ENCODE peak calls at places on chromosome 4, in seven cellular contexts. One of them, this sample, is unnamed.

GRCh38 chr4:164108971-164109370 is 614.5 kb downstream of the TMA16 start:
- DNase-seq in cardiac muscle cell: no peak
- DNase-seq in pancreas: no peak
- DNase-seq in lower lobe of right lung: no peak
- DNase-seq in tibial artery: no peak
- DNase-seq in mammary epithelial cell: no peak
- DNase-seq in A549: no peak
- DNase-seq in this sample: no peak

GRCh38 chr4:13872145-13872544 is 244.6 kb upstream of the BOD1L1 start:
- DNase-seq in lower lobe of right lung: no peak
- DNase-seq in tibial artery: no peak
- DNase-seq in cardiac muscle cell: no peak
- DNase-seq in mammary epithelial cell: peak; percentile 58
- DNase-seq in pancreas: no peak
- DNase-seq in A549: no peak
- DNase-seq in this sample: no peak

GRCh38 chr4:15294832-15295231 is 133.0 kb upstream of the C1QTNF7 start:
- DNase-seq in tibial artery: no peak
- DNase-seq in lower lobe of right lung: no peak
- DNase-seq in pancreas: no peak
- DNase-seq in mammary epithelial cell: no peak
- DNase-seq in A549: no peak
- DNase-seq in cardiac muscle cell: no peak
- DNase-seq in this sample: no peak

GRCh38 chr4:53012738-53013137 is 150.6 kb downstream of the RASL11B start:
- DNase-seq in A549: no peak
- DNase-seq in mammary epithelial cell: no peak
- DNase-seq in cardiac muscle cell: peak; percentile 65
- DNase-seq in lower lobe of right lung: no peak
- DNase-seq in tibial artery: no peak
- DNase-seq in pancreas: no peak
- DNase-seq in this sample: no peak

GRCh38 chr4:156237192-156237591 is 283.5 kb upstream of the CTSO start:
- DNase-seq in A549: no peak
- DNase-seq in tibial artery: no peak
- DNase-seq in cardiac muscle cell: no peak
- DNase-seq in lower lobe of right lung: no peak
- DNase-seq in mammary epithelial cell: no peak
- DNase-seq in pancreas: no peak
- DNase-seq in this sample: no peak

GRCh38 chr4:84647307-84647884 is 64.5 kb downstream of the CDS1 start:
- DNase-seq in tibial artery: no peak
- DNase-seq in pancreas: no peak
- DNase-seq in cardiac muscle cell: peak; percentile 27
- DNase-seq in A549: no peak
- DNase-seq in lower lobe of right lung: no peak
- DNase-seq in mammary epithelial cell: no peak
- DNase-seq in this sample: no peak

GRCh38 chr4:165873298-165874071 is 448 bp downstream of the TLL1 start:
- DNase-seq in pancreas: peak; percentile 60
- DNase-seq in tibial artery: no peak
- DNase-seq in lower lobe of right lung: peak; percentile 46
- DNase-seq in cardiac muscle cell: peak; percentile 44
- DNase-seq in A549: peak; percentile 17
- DNase-seq in mammary epithelial cell: peak; percentile 56
- DNase-seq in this sample: peak; percentile 29

GRCh38 chr4:8329859-8330761 is 60.6 kb downstream of the HTRA3 start:
- DNase-seq in pancreas: no peak
- DNase-seq in tibial artery: no peak
- DNase-seq in lower lobe of right lung: peak; percentile 37
- DNase-seq in mammary epithelial cell: no peak
- DNase-seq in A549: no peak
- DNase-seq in cardiac muscle cell: no peak
- DNase-seq in this sample: no peak

GRCh38 chr4:86544313-86544966 is 49.7 kb upstream of the PTPN13 start:
- DNase-seq in tibial artery: no peak
- DNase-seq in lower lobe of right lung: no peak
- DNase-seq in pancreas: no peak
- DNase-seq in A549: no peak
- DNase-seq in mammary epithelial cell: no peak
- DNase-seq in cardiac muscle cell: no peak
- DNase-seq in this sample: no peak

GRCh38 chr4:15244354-15244753 is 183.5 kb upstream of the C1QTNF7 start:
- DNase-seq in pancreas: no peak
- DNase-seq in cardiac muscle cell: peak; percentile 39
- DNase-seq in A549: no peak
- DNase-seq in mammary epithelial cell: peak; percentile 32
- DNase-seq in tibial artery: no peak
- DNase-seq in lower lobe of right lung: no peak
- DNase-seq in this sample: no peak

GRCh38 chr4:11151500-11151899 is 277.2 kb downstream of the HS3ST1 start:
- DNase-seq in lower lobe of right lung: no peak
- DNase-seq in A549: no peak
- DNase-seq in mammary epithelial cell: no peak
- DNase-seq in tibial artery: no peak
- DNase-seq in pancreas: no peak
- DNase-seq in cardiac muscle cell: no peak
- DNase-seq in this sample: no peak

GRCh38 chr4:74543247-74543670 is 98.3 kb downstream of the AREG start:
- DNase-seq in pancreas: no peak
- DNase-seq in tibial artery: no peak
- DNase-seq in cardiac muscle cell: no peak
- DNase-seq in A549: no peak
- DNase-seq in mammary epithelial cell: no peak
- DNase-seq in lower lobe of right lung: no peak
- DNase-seq in this sample: no peak

DNA sequence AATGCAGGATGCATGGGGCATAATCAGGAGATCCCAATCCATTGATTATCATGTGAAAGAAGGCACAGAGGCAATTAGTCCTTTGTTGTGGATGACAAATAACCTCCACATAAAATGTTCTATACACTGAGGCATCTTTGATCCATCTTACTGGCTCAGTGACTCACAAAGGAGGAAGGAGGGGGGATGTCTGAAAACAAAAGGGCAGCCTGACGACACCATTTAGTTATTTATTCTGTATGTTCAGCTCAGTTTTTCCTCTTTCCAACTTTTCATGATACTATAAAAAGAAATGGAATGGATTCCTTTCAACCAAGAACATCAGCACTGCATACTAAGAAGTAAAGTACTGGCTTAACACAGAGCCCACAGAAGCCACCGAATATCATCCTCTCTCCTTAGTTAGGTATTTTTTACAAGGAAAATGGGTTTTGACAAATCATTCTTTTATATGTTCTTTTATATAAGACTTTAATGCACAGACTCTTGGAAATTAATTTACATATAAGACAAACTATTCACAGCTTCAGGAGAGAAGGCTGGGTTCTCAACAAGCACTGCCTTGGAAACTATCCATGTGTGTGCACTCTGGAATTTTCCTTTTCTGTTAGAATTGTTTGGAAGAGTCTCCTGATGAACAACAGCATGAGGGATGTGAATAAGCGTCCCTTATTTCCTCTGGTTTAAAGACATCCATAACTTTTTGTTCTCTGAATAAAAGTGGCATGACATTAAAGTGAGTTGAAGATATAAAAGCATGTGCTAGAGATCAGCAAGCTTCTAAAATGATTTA is 135.6 kb downstream of the TSPAN5 start:
- DNase-seq in cardiac muscle cell: peak; percentile 75
- DNase-seq in lower lobe of right lung: no peak
- DNase-seq in A549: no peak
- DNase-seq in pancreas: no peak
- DNase-seq in tibial artery: no peak
- DNase-seq in mammary epithelial cell: peak; percentile 63
- DNase-seq in this sample: no peak
- H3K27ac ChIP-seq in cardiac muscle cell: peak overlapping the region; percentile 89
- H3K27ac ChIP-seq in lower lobe of right lung: no peak overlapping the region
- H3K27ac ChIP-seq in A549: peak overlapping the region; percentile 79
- H3K27ac ChIP-seq in pancreas: no peak overlapping the region
- H3K27ac ChIP-seq in tibial artery: no peak overlapping the region
- H3K27ac ChIP-seq in mammary epithelial cell: peak overlapping the region; percentile 40
- H3K27ac ChIP-seq in this sample: no peak overlapping the region

DNA sequence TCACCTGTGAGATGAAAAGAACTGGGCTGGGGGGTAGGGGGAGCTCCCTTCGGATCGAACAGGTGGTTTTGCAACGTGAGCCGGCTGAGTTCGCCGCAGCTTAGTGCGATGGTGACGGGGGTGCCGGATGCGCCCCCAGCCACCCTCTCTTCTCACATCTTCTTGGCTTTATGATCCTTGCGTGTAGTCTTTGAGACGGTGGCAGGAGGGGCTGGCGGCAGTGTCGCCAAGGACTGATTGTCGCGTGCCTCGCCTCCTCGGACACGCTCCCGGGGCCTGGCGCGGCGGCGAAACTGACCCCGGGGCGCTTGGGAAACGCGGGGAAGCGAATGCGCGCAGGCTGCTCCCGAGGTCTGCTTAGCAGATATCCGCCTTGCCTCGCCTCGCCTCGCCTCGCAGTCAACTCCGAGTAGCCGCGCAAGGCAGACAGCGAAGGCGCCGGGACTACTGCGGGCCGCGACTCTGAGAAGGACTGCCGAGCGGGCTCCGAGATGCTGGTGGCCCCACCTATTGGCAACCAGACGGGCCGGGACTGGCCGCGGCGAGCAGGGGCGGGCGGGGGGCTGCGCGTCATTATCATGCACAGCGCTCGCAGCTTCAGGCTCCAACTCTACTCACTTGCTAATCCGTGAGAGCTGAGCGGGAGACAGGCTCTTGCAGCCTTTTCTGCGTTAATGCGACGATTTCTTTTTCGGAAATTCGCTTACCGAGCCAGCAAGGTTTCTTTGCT is 1.5 kb downstream of the GRID2 start:
- DNase-seq in pancreas: peak; percentile 33
- DNase-seq in A549: peak; percentile 10
- DNase-seq in tibial artery: no peak
- DNase-seq in lower lobe of right lung: peak; percentile 52
- DNase-seq in cardiac muscle cell: peak; percentile 71
- DNase-seq in mammary epithelial cell: peak; percentile 29
- DNase-seq in this sample: peak; percentile 39
- H3K27ac ChIP-seq in pancreas: no peak overlapping the region
- H3K27ac ChIP-seq in A549: no peak overlapping the region
- H3K27ac ChIP-seq in tibial artery: peak overlapping the region; percentile 26
- H3K27ac ChIP-seq in lower lobe of right lung: no peak overlapping the region
- H3K27ac ChIP-seq in cardiac muscle cell: no peak overlapping the region
- H3K27ac ChIP-seq in mammary epithelial cell: no peak overlapping the region
- H3K27ac ChIP-seq in this sample: no peak overlapping the region

GRCh38 chr4:100795581-100795980 is 277.8 kb upstream of the EMCN start:
- DNase-seq in mammary epithelial cell: no peak
- DNase-seq in tibial artery: no peak
- DNase-seq in cardiac muscle cell: no peak
- DNase-seq in A549: no peak
- DNase-seq in lower lobe of right lung: no peak
- DNase-seq in pancreas: no peak
- DNase-seq in this sample: no peak

GRCh38 chr4:100789991-100790390 is 272.2 kb upstream of the EMCN start:
- DNase-seq in tibial artery: no peak
- DNase-seq in cardiac muscle cell: no peak
- DNase-seq in A549: no peak
- DNase-seq in mammary epithelial cell: no peak
- DNase-seq in lower lobe of right lung: no peak
- DNase-seq in pancreas: no peak
- DNase-seq in this sample: no peak

GRCh38 chr4:100796333-100796732 is 278.5 kb upstream of the EMCN start:
- DNase-seq in A549: no peak
- DNase-seq in mammary epithelial cell: no peak
- DNase-seq in tibial artery: no peak
- DNase-seq in pancreas: no peak
- DNase-seq in lower lobe of right lung: no peak
- DNase-seq in cardiac muscle cell: no peak
- DNase-seq in this sample: no peak

GRCh38 chr4:100786481-100786880 is 268.7 kb upstream of the EMCN start:
- DNase-seq in A549: no peak
- DNase-seq in tibial artery: no peak
- DNase-seq in lower lobe of right lung: no peak
- DNase-seq in cardiac muscle cell: no peak
- DNase-seq in pancreas: no peak
- DNase-seq in mammary epithelial cell: no peak
- DNase-seq in this sample: no peak

DNA sequence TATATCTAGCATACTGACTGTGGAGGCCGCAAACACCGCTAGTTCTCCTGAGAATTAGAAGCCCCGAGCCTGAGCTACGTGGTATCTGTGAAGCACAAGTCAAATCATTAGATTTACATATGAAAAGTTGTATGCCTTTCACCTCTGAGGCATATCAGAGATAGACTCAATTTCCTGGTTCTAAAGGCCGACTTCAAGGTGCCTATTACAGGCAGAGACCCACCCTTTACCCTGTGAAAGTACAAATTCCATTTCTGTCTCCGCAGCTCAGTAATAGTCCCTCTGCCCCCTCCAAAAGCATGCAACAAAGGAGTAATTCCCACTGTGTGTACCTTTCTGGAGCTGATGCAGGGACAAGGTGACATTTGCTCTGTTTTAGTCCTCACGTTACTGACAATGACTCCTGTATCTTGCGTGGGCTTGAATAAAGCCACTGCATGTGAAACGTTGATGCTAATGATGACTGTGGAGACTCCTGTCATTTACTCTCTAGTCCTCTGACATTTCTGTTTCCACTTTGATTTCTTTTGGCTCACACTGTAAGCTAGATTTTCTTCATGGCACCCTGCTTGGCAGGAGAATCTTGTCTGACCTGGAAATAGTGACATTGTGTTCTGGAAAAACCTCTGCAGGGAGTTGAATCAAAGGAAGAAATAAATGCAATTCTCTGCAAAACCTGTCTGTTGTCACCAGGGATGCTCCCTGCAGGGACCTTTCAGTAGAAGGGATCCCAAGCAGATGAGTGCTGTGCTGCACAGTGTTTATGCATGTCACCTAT is 273.2 kb upstream of the EMCN start:
- DNase-seq in tibial artery: no peak
- DNase-seq in mammary epithelial cell: no peak
- DNase-seq in pancreas: no peak
- DNase-seq in lower lobe of right lung: no peak
- DNase-seq in A549: no peak
- DNase-seq in cardiac muscle cell: no peak
- DNase-seq in this sample: no peak
- H3K27ac ChIP-seq in tibial artery: no peak overlapping the region
- H3K27ac ChIP-seq in mammary epithelial cell: no peak overlapping the region
- H3K27ac ChIP-seq in pancreas: no peak overlapping the region
- H3K27ac ChIP-seq in lower lobe of right lung: no peak overlapping the region
- H3K27ac ChIP-seq in A549: no peak overlapping the region
- H3K27ac ChIP-seq in cardiac muscle cell: no peak overlapping the region
- H3K27ac ChIP-seq in this sample: no peak overlapping the region

GRCh38 chr4:139641218-139641617 is 24.4 kb upstream of the MGST2 start:
- DNase-seq in cardiac muscle cell: no peak
- DNase-seq in lower lobe of right lung: no peak
- DNase-seq in pancreas: no peak
- DNase-seq in mammary epithelial cell: no peak
- DNase-seq in tibial artery: no peak
- DNase-seq in A549: peak; percentile 47
- DNase-seq in this sample: no peak
- H3K27ac ChIP-seq in cardiac muscle cell: no peak overlapping the region
- H3K27ac ChIP-seq in lower lobe of right lung: no peak overlapping the region
- H3K27ac ChIP-seq in pancreas: no peak overlapping the region
- H3K27ac ChIP-seq in mammary epithelial cell: no peak overlapping the region
- H3K27ac ChIP-seq in tibial artery: no peak overlapping the region
- H3K27ac ChIP-seq in A549: peak overlapping the region; percentile 87
- H3K27ac ChIP-seq in this sample: no peak overlapping the region

This sample was measured in heart left ventricle.